ENCODE peak calls at places on chromosomes 16 and 17, in eight cellular contexts. D is spleen, Z is esophagus squamous epithelium, B is adrenal gland, A is A549, S is right lobe of liver, G is testis, U is suprapubic skin. Q is an unnamed sample.
A peak's percentile ranks its signal among the peaks of the same experiment; 100 is the strongest.

GRCh38 chr16:66328282-66328681 is 38.2 kb upstream of the CDH5 start:
- DNase-seq in D (no peak), Z (no peak), B (no peak), A (no peak), S (no peak), G (no peak), U (no peak), Q (no peak)

GRCh38 chr16:57045694-57046381 is 46.5 kb upstream of the CPNE2 start:
- DNase-seq in D (peak; percentile 87), Z (peak; percentile 24), B (peak; percentile 81), A (peak; percentile 56), S (no peak), G (peak; percentile 85), U (peak; percentile 86), Q (peak; percentile 79)

GRCh38 chr17:83103200-83103937 is 24.0 kb downstream of the METRNL start:
- DNase-seq in D (no peak), Z (no peak), B (peak; percentile 93), A (peak; percentile 65), S (no peak), G (peak; percentile 84), U (no peak), Q (no peak)

GRCh38 chr17:54662978-54663876 is 237.4 kb upstream of the TOM1L1 start:
- DNase-seq in D (no peak), Z (no peak), B (no peak), A (no peak), S (peak; percentile 42), G (no peak), U (no peak), Q (no peak)

GRCh38 chr17:77315551-77316190 is 174.9 kb downstream of the SEC14L1 start:
- DNase-seq in D (peak; percentile 89), Z (no peak), B (peak; percentile 65), A (no peak), S (peak; percentile 64), G (no peak), U (peak; percentile 61), Q (no peak)

GRCh38 chr17:54426287-54426886 is 474.3 kb upstream of the TOM1L1 start:
- DNase-seq in D (no peak), Z (no peak), B (no peak), A (peak; percentile 1), S (no peak), G (peak; percentile 41), U (no peak), Q (no peak)

GRCh38 chr16:6020162-6020980 is 922.8 kb upstream of the EEF2KMT start:
- DNase-seq in D (peak; percentile 69), Z (no peak), B (no peak), A (no peak), S (no peak), G (no peak), U (no peak), Q (no peak)

GRCh38 chr17:73192219-73192893 is 499 bp upstream of the COG1 start:
- DNase-seq in D (peak; percentile 94), Z (no peak), B (peak; percentile 78), A (peak; percentile 76), S (peak; percentile 74), G (peak; percentile 66), U (peak; percentile 74), Q (peak; percentile 76)

GRCh38 chr17:9465216-9465921 is 110.3 kb downstream of the STX8 start:
- DNase-seq in D (no peak), Z (no peak), B (no peak), A (no peak), S (no peak), G (no peak), U (no peak), Q (no peak)

GRCh38 chr16:85172465-85173071 is 60.3 kb upstream of the CIBAR2 start:
- DNase-seq in D (no peak), Z (no peak), B (peak; percentile 82), A (peak; percentile 66), S (peak; percentile 74), G (peak; percentile 80), U (no peak), Q (no peak)

GRCh38 chr17:56939869-56940484 is 20.9 kb downstream of the COIL start:
- DNase-seq in D (no peak), Z (no peak), B (no peak), A (peak; percentile 80), S (no peak), G (no peak), U (no peak), Q (no peak)

GRCh38 chr17:36892112-36892838 is 45.0 kb upstream of the LHX1 start:
- DNase-seq in D (no peak), Z (no peak), B (no peak), A (no peak), S (no peak), G (no peak), U (no peak), Q (no peak)

GRCh38 chr16:1678500-1679098 is 520 bp downstream of the JPT2 start:
- DNase-seq in D (no peak), Z (no peak), B (peak; percentile 75), A (peak; percentile 52), S (peak; percentile 74), G (peak; percentile 67), U (no peak), Q (peak; percentile 38)

GRCh38 chr16:24670623-24671454 is 58.6 kb upstream of the TNRC6A start:
- DNase-seq in D (no peak), Z (no peak), B (peak; percentile 96), A (peak; percentile 68), S (no peak), G (peak; percentile 64), U (peak; percentile 60), Q (peak; percentile 68)

GRCh38 chr16:24698314-24698713 is 31.1 kb upstream of the TNRC6A start:
- DNase-seq in D (no peak), Z (no peak), B (no peak), A (no peak), S (no peak), G (no peak), U (no peak), Q (no peak)

GRCh38 chr17:39643271-39643670 is 6.3 kb downstream of the STARD3 start:
- DNase-seq in D (no peak), Z (no peak), B (peak; percentile 57), A (no peak), S (no peak), G (no peak), U (no peak), Q (no peak)

GRCh38 chr16:67235816-67236547 is 9.1 kb downstream of the TMEM208 start:
- DNase-seq in D (peak; percentile 62), Z (no peak), B (no peak), A (no peak), S (no peak), G (no peak), U (no peak), Q (no peak)

GRCh38 chr16:58501242-58502131 is 1.5 kb downstream of the NDRG4 start:
- DNase-seq in D (peak; percentile 80), Z (no peak), B (peak; percentile 68), A (no peak), S (no peak), G (peak; percentile 74), U (peak; percentile 63), Q (no peak)

GRCh38 chr16:1258906-1259759 is 3.3 kb downstream of the TPSD1 start:
- DNase-seq in D (no peak), Z (no peak), B (no peak), A (no peak), S (no peak), G (no peak), U (peak; percentile 56), Q (no peak)

GRCh38 chr16:580946-581498 is 8.8 kb upstream of the RAB40C start:
- DNase-seq in D (no peak), Z (no peak), B (no peak), A (no peak), S (no peak), G (no peak), U (no peak), Q (no peak)

DNA sequence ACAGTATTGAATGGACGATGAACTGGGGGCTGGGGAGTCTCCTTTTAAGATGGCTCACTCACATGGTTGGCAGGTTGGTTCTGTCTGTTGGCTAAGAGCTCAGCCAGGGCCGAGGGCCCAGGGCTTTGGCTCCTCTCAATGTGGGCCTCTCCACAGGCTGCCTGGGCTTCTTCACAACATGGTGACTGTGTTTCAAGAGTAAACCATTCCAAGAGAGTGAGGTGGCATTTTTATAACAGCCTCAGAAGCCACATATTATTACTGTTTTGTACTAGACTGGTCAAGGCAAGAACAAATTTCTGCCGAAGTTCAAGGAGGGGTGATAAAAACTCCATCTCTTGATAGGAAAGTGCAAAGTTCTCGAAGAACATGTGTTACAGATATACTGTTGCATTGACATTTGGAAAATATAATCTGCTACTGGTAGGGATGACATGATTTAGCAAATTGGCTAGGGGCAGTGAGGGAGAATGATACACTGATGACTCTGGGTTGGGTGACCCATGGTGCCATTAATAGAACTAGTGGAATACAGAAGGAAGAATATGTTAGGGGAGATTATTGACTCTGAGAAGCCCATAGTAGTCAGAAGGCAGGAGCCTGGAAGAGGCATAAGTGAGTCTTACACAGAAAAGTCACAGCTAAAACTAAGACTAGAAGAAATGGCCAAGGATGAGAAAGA is 13.7 kb downstream of the KRABD2 start:
- DNase-seq in D (no peak), Z (no peak), B (no peak), A (no peak), S (no peak), G (no peak), U (no peak), Q (no peak)
- H3K4me1 ChIP-seq in D (peaks cover 29% of the 10 kb centered on the region), Z (peaks cover 11% of the 10 kb centered on the region), B (peaks cover 5% of the 10 kb centered on the region), A (peaks cover 15% of the 10 kb centered on the region), S (no peaks in the 10 kb centered on the region), G (no peaks in the 10 kb centered on the region), U (peaks cover 8% of the 10 kb centered on the region), Q (no peaks in the 10 kb centered on the region)

DNA sequence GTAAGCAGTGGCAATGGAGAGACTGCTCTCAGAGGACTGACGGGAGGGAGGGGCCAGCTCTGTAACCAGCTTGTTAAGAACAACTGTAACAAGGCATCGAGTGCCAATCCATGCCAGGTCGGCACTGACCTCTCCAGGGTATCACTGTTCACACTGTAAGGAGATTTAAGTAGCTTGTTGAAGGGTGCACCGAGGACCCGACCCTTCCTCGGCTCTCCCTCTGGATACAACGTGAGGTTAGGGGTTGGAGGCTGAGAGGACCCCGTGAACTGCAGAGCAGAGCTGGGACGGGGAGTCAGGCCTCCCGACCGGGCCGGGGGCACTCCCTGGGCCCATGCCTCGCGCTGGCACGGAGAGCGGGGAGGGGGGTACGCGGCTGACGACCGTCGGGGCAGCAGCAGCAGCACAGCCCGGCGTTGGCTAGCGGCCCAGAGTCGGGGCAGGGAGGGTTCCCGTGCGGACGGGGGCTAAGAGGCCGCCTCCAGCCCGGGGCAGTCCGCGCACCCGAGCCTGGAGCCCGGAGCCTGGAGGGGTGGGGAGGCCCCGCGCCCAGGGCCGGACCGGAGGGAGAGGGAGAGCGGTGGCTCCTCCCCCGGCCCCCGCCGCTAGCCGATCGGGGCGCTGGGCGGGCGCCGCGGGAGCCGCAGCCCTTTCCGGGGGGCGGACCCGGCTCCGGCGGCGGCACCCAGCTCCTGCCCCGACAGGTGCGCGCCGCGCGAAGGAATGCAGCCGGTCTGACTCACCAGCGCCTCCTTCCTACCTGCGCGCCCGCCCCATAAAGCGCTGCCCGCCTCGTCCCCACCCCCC is at the start of gene ITGB4:
- DNase-seq in D (peak; percentile 91), Z (no peak), B (no peak), A (peak; percentile 75), S (no peak), G (no peak), U (peak; percentile 70), Q (no peak)
- TF ChIP-seq POLR2A in D (no peak), Z (no peak), B (no peak), A (no peak), S (peak; percentile 31), G (no peak), U (peak; percentile 12), Q (no peak)

GRCh38 chr17:2076461-2076984 is 21.6 kb downstream of the HIC1 start:
- DNase-seq in D (no peak), Z (no peak), B (peak; percentile 60), A (no peak), S (no peak), G (no peak), U (no peak), Q (no peak)
- H3K4me1 ChIP-seq in D (peaks cover 44% of the 10 kb centered on the region), Z (peaks cover 45% of the 10 kb centered on the region), B (no peaks in the 10 kb centered on the region), A (peaks cover 3% of the 10 kb centered on the region), S (no peaks in the 10 kb centered on the region), G (peaks cover 35% of the 10 kb centered on the region), U (peaks cover 26% of the 10 kb centered on the region), Q (peaks cover 22% of the 10 kb centered on the region)

GRCh38 chr17:21037117-21037803 is 5.6 kb downstream of the USP22 start:
- DNase-seq in D (no peak), Z (no peak), B (no peak), A (no peak), S (no peak), G (no peak), U (no peak), Q (no peak)
- TF ChIP-seq POLR2A in D (no peak), Z (no peak), B (no peak), A (no peak), S (no peak), G (no peak), U (no peak), Q (no peak)

Q was measured in ovary.